ENCODE peak calls at places on chromosomes 2 and 18, in five cellular contexts. X is tibial artery, H is dorsolateral prefrontal cortex, W is lower lobe of right lung, N is fibroblast of mammary gland. C is an unnamed sample.
A peak's percentile ranks its signal among the peaks of the same experiment; 100 is the strongest.

GRCh38 chr18:35029770-35030169 is 11.4 kb upstream of the MAPRE2 start:
- DNase-seq in X (no peak), N (no peak), W (no peak), H (no peak), C (no peak)

GRCh38 chr2:12928706-12929291 is 212.1 kb downstream of the TRIB2 start:
- DNase-seq in X (no peak), H (no peak), N (no peak), W (no peak), C (peak; percentile 54)

GRCh38 chr2:181910028-181910763 is 18.7 kb downstream of the ITPRID2 start:
- DNase-seq in W (no peak), N (no peak), H (no peak), X (no peak), C (no peak)

GRCh38 chr2:142220901-142221300 is 90.1 kb upstream of the LRP1B start:
- DNase-seq in N (peak; percentile 7), H (no peak), X (no peak), W (no peak), C (no peak)

GRCh38 chr2:64323192-64323591 is 130.8 kb upstream of the LGALSL start:
- DNase-seq in N (no peak), X (no peak), H (no peak), W (no peak), C (no peak)

GRCh38 chr18:35099911-35100310 is 58.7 kb downstream of the MAPRE2 start:
- DNase-seq in W (no peak), N (peak; percentile 61), X (no peak), H (no peak), C (peak; percentile 71)

GRCh38 chr2:30636311-30636710 is 170.9 kb downstream of the CAPN13 start:
- DNase-seq in W (no peak), N (no peak), H (no peak), X (no peak), C (no peak)

GRCh38 chr2:128249555-128249954 is 69.1 kb downstream of the HS6ST1 start:
- DNase-seq in N (no peak), X (no peak), W (no peak), H (no peak), C (no peak)

GRCh38 chr18:34643982-34644381 is 66.1 kb upstream of the DTNA start:
- DNase-seq in H (no peak), X (no peak), W (no peak), N (peak; percentile 36), C (no peak)

GRCh38 chr2:222290371-222290690 is 8.5 kb downstream of the PAX3 start:
- DNase-seq in N (no peak), X (no peak), H (no peak), W (no peak), C (no peak)

GRCh38 chr2:202488671-202489070 is 112.5 kb downstream of the BMPR2 start:
- DNase-seq in N (no peak), W (no peak), H (no peak), X (no peak), C (no peak)

GRCh38 chr2:126832038-126832437 is 66.7 kb upstream of the TEX51 start:
- DNase-seq in X (no peak), W (no peak), H (no peak), N (no peak), C (no peak)

GRCh38 chr18:30712383-30712782 is 330.2 kb downstream of the DSC3 start:
- DNase-seq in H (no peak), W (no peak), N (no peak), X (no peak), C (no peak)

GRCh38 chr2:189819297-189819704 is 35.1 kb downstream of the PMS1 start:
- DNase-seq in W (no peak), N (peak; percentile 88), X (no peak), H (no peak), C (peak; percentile 57)

GRCh38 chr2:12884713-12885282 is 168.1 kb downstream of the TRIB2 start:
- DNase-seq in H (no peak), N (peak; percentile 90), W (no peak), X (peak; percentile 78), C (peak; percentile 86)

GRCh38 chr2:64404002-64404731 is 49.8 kb upstream of the LGALSL start:
- DNase-seq in W (peak; percentile 86), N (peak; percentile 88), H (peak; percentile 60), X (peak; percentile 94), C (peak; percentile 75)

GRCh38 chr18:43662657-43663056 is 385.4 kb upstream of the SYT4 start:
- DNase-seq in N (peak; percentile 94), W (no peak), H (no peak), X (no peak), C (peak; percentile 93)

GRCh38 chr2:107111623-107112022 is 225.7 kb upstream of the ST6GAL2 start:
- DNase-seq in X (no peak), H (no peak), W (no peak), N (no peak), C (no peak)

GRCh38 chr2:102048465-102048864 is 56.7 kb downstream of the IL1R2 start:
- DNase-seq in H (no peak), N (peak; percentile 96), W (no peak), X (peak; percentile 88), C (peak; percentile 77)

GRCh38 chr2:217270089-217270800 is 410.4 kb upstream of the TNP1 start:
- DNase-seq in X (no peak), H (no peak), N (no peak), W (no peak), C (no peak)

GRCh38 chr2:204825054-204825453 is 279.8 kb downstream of the PARD3B start:
- DNase-seq in X (no peak), W (no peak), N (no peak), H (no peak), C (no peak)

GRCh38 chr2:20050104-20050711 is 1.2 kb downstream of the LAPTM4A start:
- DNase-seq in X (no peak), W (no peak), N (peak; percentile 92), H (no peak), C (no peak)

GRCh38 chr18:42640160-42640559 is 475.3 kb downstream of the RIT2 start:
- DNase-seq in N (no peak), W (no peak), X (no peak), H (no peak), C (no peak)

GRCh38 chr18:75090336-75090735 is 118.6 kb downstream of the PTGR3 start:
- DNase-seq in W (no peak), H (no peak), N (no peak), X (no peak), C (no peak)

GRCh38 chr18:33269223-33269622 is 171.3 kb downstream of the CCDC178 start:
- DNase-seq in H (no peak), N (no peak), W (no peak), X (no peak), C (no peak)
- H3K4me3 ChIP-seq in H (no peak overlapping the region), N (no peak overlapping the region), W (no peak overlapping the region), X (no peak overlapping the region), C (no peak overlapping the region)

GRCh38 chr2:235727891-235728380 is 234.1 kb downstream of the AGAP1 start:
- DNase-seq in H (no peak), N (no peak), X (peak; percentile 20), W (no peak), C (no peak)

GRCh38 chr2:235728401-235729181 is 234.7 kb downstream of the AGAP1 start:
- DNase-seq in H (no peak), W (no peak), N (no peak), X (peak; percentile 35), C (no peak)

GRCh38 chr2:235726554-235726953 is 232.7 kb downstream of the AGAP1 start:
- DNase-seq in W (no peak), X (no peak), H (no peak), N (no peak), C (no peak)

GRCh38 chr2:235724964-235725603 is 231.2 kb downstream of the AGAP1 start:
- DNase-seq in H (peak; percentile 77), X (peak; percentile 77), N (peak; percentile 35), W (no peak), C (no peak)

DNA sequence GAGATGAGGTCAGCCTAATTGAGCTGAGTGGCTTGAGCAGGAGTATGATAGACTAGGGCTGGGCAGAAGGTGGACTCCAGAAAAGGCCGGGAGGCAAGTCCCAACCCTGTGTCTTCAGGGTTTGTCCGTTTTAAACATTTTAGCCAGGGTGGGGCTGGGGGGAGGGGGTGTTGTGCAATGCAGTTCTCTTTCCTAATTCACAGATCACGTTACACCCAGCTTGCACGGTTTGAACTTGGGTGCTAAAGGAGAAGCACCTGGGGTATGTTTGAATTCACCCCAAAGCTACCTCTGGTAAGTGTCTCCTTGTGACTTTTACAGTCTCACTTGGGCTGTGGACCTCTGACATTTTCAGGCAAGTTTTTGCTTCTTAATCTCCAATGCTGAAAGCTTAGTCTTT is 233.3 kb downstream of the AGAP1 start:
- DNase-seq in H (no peak), N (no peak), W (no peak), X (no peak), C (no peak)
- TF ChIP-seq CTCF in H (no peak), N (no peak), W (no peak), X (no peak), C (no peak)

GRCh38 chr18:77063256-77063655 is 69.3 kb downstream of the MBP start:
- DNase-seq in H (no peak), X (no peak), N (peak; percentile 74), W (peak; percentile 70), C (no peak)

GRCh38 chr18:77061946-77062517 is 70.6 kb downstream of the MBP start:
- DNase-seq in W (peak; percentile 67), X (no peak), H (peak; percentile 73), N (no peak), C (no peak)

GRCh38 chr18:77061291-77061945 is 71.2 kb downstream of the MBP start:
- DNase-seq in W (no peak), N (no peak), H (no peak), X (no peak), C (no peak)

GRCh38 chr18:77065221-77065981 is 67.2 kb downstream of the MBP start:
- DNase-seq in W (peak; percentile 86), N (peak; percentile 96), X (no peak), H (no peak), C (peak; percentile 89)

DNA sequence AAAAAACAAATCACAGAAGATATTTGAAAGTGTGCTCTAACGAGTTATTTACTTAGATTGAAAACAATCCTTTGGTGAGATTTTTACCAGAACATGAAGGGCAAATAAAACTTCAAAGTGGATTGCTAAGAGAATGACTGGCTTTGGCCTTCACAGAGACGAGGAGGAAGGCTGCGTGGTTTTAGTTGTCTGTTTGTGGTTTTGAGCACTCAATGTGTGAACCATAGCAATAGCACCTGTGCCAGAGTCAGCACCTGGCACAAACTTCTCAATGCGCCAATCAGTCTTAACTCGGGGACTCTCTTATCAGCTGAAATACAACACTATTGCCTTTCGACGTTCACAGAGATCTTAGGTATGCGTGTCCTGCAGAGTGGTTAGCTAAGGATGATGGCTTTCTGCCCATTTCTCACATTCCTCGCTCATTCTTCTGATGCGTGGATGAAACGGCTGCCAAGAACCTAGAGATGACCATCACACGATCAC is 70.0 kb downstream of the MBP start:
- DNase-seq in H (no peak), W (no peak), X (no peak), N (peak; percentile 46), C (no peak)
- H3K4me3 ChIP-seq in H (no peak overlapping the region), W (no peak overlapping the region), X (no peak overlapping the region), N (no peak overlapping the region), C (no peak overlapping the region)

DNA sequence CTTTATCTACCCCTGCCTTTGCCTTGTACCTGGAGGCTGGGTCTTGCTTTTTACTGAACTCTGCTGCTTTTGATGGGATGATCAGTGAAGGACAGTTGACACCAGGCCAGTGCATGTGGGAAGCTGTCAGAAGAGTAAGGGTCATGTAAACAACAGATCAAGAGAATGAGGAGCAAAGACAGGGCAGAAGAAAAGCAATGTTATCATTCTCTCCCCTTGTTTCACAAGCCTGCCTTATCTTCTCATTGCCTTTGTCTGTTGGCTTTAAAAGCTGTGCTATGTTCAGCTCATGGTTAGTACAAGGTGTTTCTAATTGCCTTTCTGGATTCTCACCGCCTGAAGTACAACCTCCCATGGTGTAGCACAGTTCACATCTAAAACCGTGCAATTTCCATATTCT is 27.6 kb downstream of the LYPD1 start:
- DNase-seq in X (no peak), N (no peak), H (no peak), W (no peak), C (no peak)
- TF ChIP-seq CTCF in X (no peak), N (no peak), H (no peak), W (no peak), C (no peak)

C was measured in foreskin fibroblast.